ENCODE peak calls at places on chromosomes 5 and 9, in six cellular contexts. One of them, this sample, is unnamed. For H3K4me1, the result is how much of the 10 kb centered on the place peaks cover.

GRCh38 chr5:159763564-159763963 is 152.7 kb upstream of the ADRA1B start:
- DNase-seq in A549: no peak
- DNase-seq in upper lobe of left lung: no peak
- DNase-seq in GM12878: no peak
- DNase-seq in HepG2: no peak
- DNase-seq in transverse colon: no peak
- DNase-seq in this sample: no peak

GRCh38 chr5:151264113-151264512 is 11.1 kb downstream of the GM2A start:
- DNase-seq in HepG2: no peak
- DNase-seq in upper lobe of left lung: no peak
- DNase-seq in transverse colon: no peak
- DNase-seq in A549: no peak
- DNase-seq in GM12878: no peak
- DNase-seq in this sample: no peak

GRCh38 chr5:171512397-171512796 is 93.0 kb downstream of the FGF18 start:
- DNase-seq in GM12878: no peak
- DNase-seq in upper lobe of left lung: no peak
- DNase-seq in A549: no peak
- DNase-seq in transverse colon: no peak
- DNase-seq in HepG2: no peak
- DNase-seq in this sample: no peak

GRCh38 chr5:137679910-137680309 is 56.0 kb downstream of the KLHL3 start:
- DNase-seq in HepG2: no peak
- DNase-seq in A549: no peak
- DNase-seq in transverse colon: no peak
- DNase-seq in upper lobe of left lung: no peak
- DNase-seq in GM12878: no peak
- DNase-seq in this sample: no peak

GRCh38 chr5:59174248-59174844 is 591.5 kb downstream of the RAB3C start:
- DNase-seq in GM12878: no peak
- DNase-seq in upper lobe of left lung: no peak
- DNase-seq in HepG2: peak
- DNase-seq in A549: peak
- DNase-seq in transverse colon: no peak
- DNase-seq in this sample: no peak

GRCh38 chr9:133114451-133114885 is 6.6 kb downstream of the RALGDS start:
- DNase-seq in HepG2: no peak
- DNase-seq in transverse colon: no peak
- DNase-seq in upper lobe of left lung: peak
- DNase-seq in A549: no peak
- DNase-seq in GM12878: no peak
- DNase-seq in this sample: no peak

GRCh38 chr5:111932628-111933027 is 175.6 kb upstream of the NREP start:
- DNase-seq in A549: no peak
- DNase-seq in HepG2: no peak
- DNase-seq in transverse colon: no peak
- DNase-seq in GM12878: no peak
- DNase-seq in upper lobe of left lung: peak
- DNase-seq in this sample: no peak

GRCh38 chr5:178470693-178471025 is 119.5 kb downstream of the COL23A1 start:
- DNase-seq in HepG2: no peak
- DNase-seq in A549: no peak
- DNase-seq in transverse colon: no peak
- DNase-seq in upper lobe of left lung: no peak
- DNase-seq in GM12878: no peak
- DNase-seq in this sample: no peak

GRCh38 chr9:36149197-36149596 is 12.7 kb downstream of the GLIPR2 start:
- DNase-seq in GM12878: no peak
- DNase-seq in HepG2: no peak
- DNase-seq in transverse colon: no peak
- DNase-seq in upper lobe of left lung: no peak
- DNase-seq in A549: no peak
- DNase-seq in this sample: no peak

GRCh38 chr5:31674371-31674770 is 35.4 kb downstream of the PDZD2 start:
- DNase-seq in HepG2: no peak
- DNase-seq in upper lobe of left lung: no peak
- DNase-seq in transverse colon: no peak
- DNase-seq in A549: no peak
- DNase-seq in GM12878: no peak
- DNase-seq in this sample: no peak

GRCh38 chr5:137218896-137219295 is 280.2 kb downstream of the SPOCK1 start:
- DNase-seq in A549: no peak
- DNase-seq in transverse colon: no peak
- DNase-seq in upper lobe of left lung: no peak
- DNase-seq in GM12878: no peak
- DNase-seq in HepG2: no peak
- DNase-seq in this sample: no peak

GRCh38 chr5:35815089-35815936 is 41.4 kb upstream of the IL7R start:
- DNase-seq in upper lobe of left lung: no peak
- DNase-seq in transverse colon: no peak
- DNase-seq in HepG2: peak
- DNase-seq in A549: no peak
- DNase-seq in GM12878: no peak
- DNase-seq in this sample: no peak

GRCh38 chr5:91499943-91500531 is 116.9 kb upstream of the ARRDC3 start:
- DNase-seq in HepG2: peak
- DNase-seq in A549: peak
- DNase-seq in upper lobe of left lung: no peak
- DNase-seq in GM12878: no peak
- DNase-seq in transverse colon: no peak
- DNase-seq in this sample: no peak

GRCh38 chr5:55672477-55672911 is 39.6 kb downstream of the SLC38A9 start:
- DNase-seq in GM12878: no peak
- DNase-seq in upper lobe of left lung: no peak
- DNase-seq in A549: no peak
- DNase-seq in HepG2: no peak
- DNase-seq in transverse colon: no peak
- DNase-seq in this sample: no peak

GRCh38 chr5:39854771-39855170 is 430.0 kb upstream of the DAB2 start:
- DNase-seq in transverse colon: no peak
- DNase-seq in HepG2: no peak
- DNase-seq in upper lobe of left lung: no peak
- DNase-seq in A549: no peak
- DNase-seq in GM12878: no peak
- DNase-seq in this sample: no peak

GRCh38 chr9:71762900-71763653 is 5.2 kb downstream of the CEMIP2 start:
- DNase-seq in upper lobe of left lung: no peak
- DNase-seq in A549: peak
- DNase-seq in transverse colon: no peak
- DNase-seq in HepG2: peak
- DNase-seq in GM12878: no peak
- DNase-seq in this sample: peak

DNA sequence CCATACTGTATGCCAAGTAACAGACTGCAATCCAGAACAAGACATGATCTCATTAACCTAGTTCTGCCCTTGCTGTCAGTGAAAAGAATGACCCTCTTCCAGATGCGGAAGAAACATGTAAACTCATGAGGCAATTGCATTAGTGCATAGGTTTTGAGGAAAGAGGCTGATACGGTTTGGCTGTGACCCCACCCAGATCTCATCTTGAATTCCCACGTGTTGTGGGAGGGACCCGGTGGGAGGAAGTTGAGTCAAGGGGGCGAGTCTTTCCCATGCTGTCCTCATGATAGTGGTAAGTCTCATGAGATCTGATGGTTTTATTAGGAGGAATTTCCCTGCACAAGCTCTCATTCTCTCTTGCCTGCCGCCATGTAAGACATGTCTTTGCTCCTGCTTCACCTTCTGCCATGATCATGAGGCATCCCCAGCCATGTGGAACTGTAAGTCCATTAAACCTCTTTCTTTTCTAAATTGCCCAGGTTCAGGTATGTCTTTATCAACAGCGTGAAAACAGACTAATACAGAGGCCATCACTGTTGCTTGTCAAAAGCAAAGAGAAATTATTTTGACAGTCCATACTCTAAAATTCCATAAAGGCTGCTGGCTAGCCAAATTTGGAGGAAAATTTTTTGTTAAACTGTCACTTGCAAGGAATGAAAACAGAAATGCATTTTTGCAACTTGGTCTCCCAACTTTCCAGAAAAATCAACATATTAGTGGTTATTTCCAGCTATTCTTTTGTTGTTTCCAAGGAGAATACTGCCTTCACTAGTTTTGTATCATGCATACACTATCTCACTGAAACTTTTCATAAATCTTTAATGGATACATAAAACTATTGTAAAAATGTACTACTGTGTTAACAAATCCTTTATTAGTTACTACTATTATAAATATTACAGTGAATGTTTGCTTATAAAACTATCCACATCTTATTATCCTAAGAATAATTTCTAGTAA is 3.2 kb upstream of the ARL15 start:
- DNase-seq in A549: no peak
- DNase-seq in HepG2: no peak
- DNase-seq in GM12878: no peak
- DNase-seq in transverse colon: no peak
- DNase-seq in upper lobe of left lung: peak
- DNase-seq in this sample: no peak
- TF ChIP-seq EP300 in A549: no peak
- TF ChIP-seq EP300 in HepG2: no peak
- TF ChIP-seq EP300 in GM12878: no peak
- TF ChIP-seq EP300 in transverse colon: no peak
- TF ChIP-seq EP300 in upper lobe of left lung: peak
- TF ChIP-seq EP300 in this sample: no peak

GRCh38 chr5:22787807-22788206 is 65.3 kb downstream of the CDH12 start:
- DNase-seq in HepG2: no peak
- DNase-seq in A549: no peak
- DNase-seq in upper lobe of left lung: no peak
- DNase-seq in GM12878: no peak
- DNase-seq in transverse colon: no peak
- DNase-seq in this sample: no peak

DNA sequence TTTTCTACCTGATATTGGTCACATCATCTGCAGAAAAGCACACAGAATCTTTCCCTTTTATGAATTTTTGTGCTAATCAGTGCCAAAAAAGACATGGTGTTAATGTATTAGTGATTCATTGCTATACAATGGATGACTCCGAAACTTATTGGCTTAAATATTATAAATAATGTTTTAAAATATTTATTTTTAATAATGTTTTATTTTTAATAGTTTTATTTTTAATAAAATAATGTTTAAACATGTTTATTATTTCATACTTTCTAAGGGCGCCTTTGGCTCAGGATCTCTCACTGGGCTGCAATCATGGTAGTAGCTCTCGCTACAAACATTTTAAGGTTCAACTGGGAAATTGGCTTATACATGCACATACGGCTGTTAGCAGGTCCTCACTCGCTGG is 65.7 kb downstream of the CDH12 start:
- DNase-seq in upper lobe of left lung: no peak
- DNase-seq in HepG2: no peak
- DNase-seq in GM12878: no peak
- DNase-seq in A549: no peak
- DNase-seq in transverse colon: no peak
- DNase-seq in this sample: no peak
- H3K4me1 ChIP-seq in upper lobe of left lung: under half
- H3K4me1 ChIP-seq in HepG2: under half
- H3K4me1 ChIP-seq in GM12878: under half
- H3K4me1 ChIP-seq in A549: under half
- H3K4me1 ChIP-seq in transverse colon: under half
- H3K4me1 ChIP-seq in this sample: under half

DNA sequence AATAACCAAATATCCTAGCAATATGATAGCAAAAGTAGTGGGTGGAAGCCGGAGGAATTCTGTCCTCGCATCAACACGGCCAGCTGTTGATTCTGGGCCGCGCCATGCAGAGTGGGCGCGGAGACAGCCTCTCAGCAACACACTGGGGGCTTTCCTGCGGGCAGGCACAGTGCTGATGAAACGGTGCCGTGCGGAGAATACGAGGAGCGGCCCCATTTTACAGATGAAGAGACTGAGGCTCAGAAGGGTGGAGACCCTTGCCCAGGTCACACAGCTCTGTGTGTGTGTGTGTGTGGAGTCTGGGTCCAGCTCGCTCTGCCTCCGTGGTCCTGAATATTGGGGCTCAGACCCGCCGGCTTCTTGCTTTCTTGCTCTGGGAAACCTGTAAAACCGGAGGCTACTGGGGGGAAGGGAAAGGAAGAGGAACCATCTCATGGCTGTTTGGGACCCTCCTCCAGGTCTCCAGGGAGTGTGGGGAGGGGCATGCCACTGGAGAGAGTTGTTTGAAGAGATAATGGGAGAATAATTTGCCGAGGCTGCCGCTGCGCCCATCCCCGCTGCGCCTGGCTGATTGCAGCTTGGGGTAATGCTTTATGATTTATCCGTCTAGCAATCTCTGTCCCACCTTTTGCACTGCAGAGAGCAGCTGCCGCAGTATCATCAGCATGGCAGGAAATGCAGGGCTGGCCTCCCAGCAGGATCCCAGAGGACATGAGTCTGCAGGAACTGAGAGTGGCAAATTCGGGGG is 36.6 kb downstream of the NCS1 start:
- DNase-seq in transverse colon: no peak
- DNase-seq in upper lobe of left lung: no peak
- DNase-seq in A549: no peak
- DNase-seq in GM12878: no peak
- DNase-seq in HepG2: no peak
- DNase-seq in this sample: no peak
- TF ChIP-seq EP300 in transverse colon: no peak
- TF ChIP-seq EP300 in upper lobe of left lung: no peak
- TF ChIP-seq EP300 in A549: no peak
- TF ChIP-seq EP300 in GM12878: no peak
- TF ChIP-seq EP300 in HepG2: no peak
- TF ChIP-seq EP300 in this sample: no peak

GRCh38 chr9:4986783-4987182 is 1.7 kb downstream of the JAK2 start:
- DNase-seq in GM12878: no peak
- DNase-seq in upper lobe of left lung: no peak
- DNase-seq in transverse colon: no peak
- DNase-seq in A549: no peak
- DNase-seq in HepG2: no peak
- DNase-seq in this sample: no peak
- H3K4me1 ChIP-seq in GM12878: under half
- H3K4me1 ChIP-seq in upper lobe of left lung: under half
- H3K4me1 ChIP-seq in transverse colon: under half
- H3K4me1 ChIP-seq in A549: under half
- H3K4me1 ChIP-seq in HepG2: under half
- H3K4me1 ChIP-seq in this sample: half or more

GRCh38 chr9:125477089-125477544 is 215.5 kb downstream of the GAPVD1 start:
- DNase-seq in GM12878: no peak
- DNase-seq in transverse colon: no peak
- DNase-seq in upper lobe of left lung: no peak
- DNase-seq in A549: no peak
- DNase-seq in HepG2: no peak
- DNase-seq in this sample: no peak
- TF ChIP-seq EP300 in GM12878: no peak
- TF ChIP-seq EP300 in transverse colon: no peak
- TF ChIP-seq EP300 in upper lobe of left lung: no peak
- TF ChIP-seq EP300 in A549: no peak
- TF ChIP-seq EP300 in HepG2: no peak
- TF ChIP-seq EP300 in this sample: no peak

This sample was measured in esophagus muscularis mucosa.